ENCODE peak calls at places on chromosomes 16 and 17, in eight cellular contexts. D, K, S, N, Q, W, P and F are unnamed samples.

GRCh38 chr17:60525347-60525623 is 757 bp downstream of the APPBP2 start:
- DNase-seq in D (peak), K (no peak), S (no peak), N (peak), Q (no peak), W (no peak), P (no peak), F (no peak)

GRCh38 chr16:67651847-67652246 is 6.9 kb downstream of the CARMIL2 start:
- DNase-seq in D (no peak), K (no peak), S (no peak), N (no peak), Q (no peak), W (no peak), P (no peak), F (no peak)

GRCh38 chr16:57106767-57107166 is 14.4 kb downstream of the CPNE2 start:
- DNase-seq in D (peak), K (no peak), S (no peak), N (no peak), Q (no peak), W (no peak), P (no peak), F (no peak)

GRCh38 chr16:2194166-2194834 is 2.1 kb downstream of the CASKIN1 start:
- DNase-seq in D (peak), K (no peak), S (no peak), N (peak), Q (no peak), W (no peak), P (no peak), F (no peak)

GRCh38 chr16:88813396-88814143 is 1.8 kb upstream of the APRT start:
- DNase-seq in D (no peak), K (no peak), S (no peak), N (no peak), Q (no peak), W (no peak), P (no peak), F (no peak)

GRCh38 chr17:73311428-73311780 is 397 bp downstream of the CDC42EP4 start:
- DNase-seq in D (no peak), K (no peak), S (no peak), N (no peak), Q (no peak), W (no peak), P (peak), F (no peak)

GRCh38 chr16:87201052-87201451 is 116.1 kb downstream of the C16orf95 start:
- DNase-seq in D (peak), K (no peak), S (no peak), N (peak), Q (peak), W (peak), P (peak), F (no peak)

GRCh38 chr17:1904273-1905052 is 74.7 kb downstream of the RPA1 start:
- DNase-seq in D (no peak), K (no peak), S (no peak), N (no peak), Q (no peak), W (no peak), P (no peak), F (no peak)